ENCODE peak calls at places on chromosomes 1 and 21, in five cellular contexts. One of them, this sample, is unnamed.

GRCh38 chr1:67367370-67368345 is 60.0 kb downstream of the IL12RB2 start:
- DNase-seq in stimulated activated CD4-positive, alpha-beta T cell treated with anti-CD3 and anti-CD28 coated beads, Interleukin-2, amount 100 ng/mL, for 48 hours: no peak
- DNase-seq in suprapubic skin: no peak
- DNase-seq in RWPE1: no peak
- DNase-seq in activated T-cell treated with anti-CD3 and anti-CD28 coated beads, Interleukin-2, amount 50 U/mL, for 4 hours: no peak
- DNase-seq in this sample: no peak

GRCh38 chr1:241250465-241250864 is 106.5 kb downstream of the RGS7 start:
- DNase-seq in stimulated activated CD4-positive, alpha-beta T cell treated with anti-CD3 and anti-CD28 coated beads, Interleukin-2, amount 100 ng/mL, for 48 hours: no peak
- DNase-seq in RWPE1: peak
- DNase-seq in suprapubic skin: no peak
- DNase-seq in activated T-cell treated with anti-CD3 and anti-CD28 coated beads, Interleukin-2, amount 50 U/mL, for 4 hours: no peak
- DNase-seq in this sample: no peak

GRCh38 chr21:32021319-32022027 is 148.7 kb downstream of the HUNK start:
- DNase-seq in activated T-cell treated with anti-CD3 and anti-CD28 coated beads, Interleukin-2, amount 50 U/mL, for 4 hours: no peak
- DNase-seq in RWPE1: no peak
- DNase-seq in suprapubic skin: no peak
- DNase-seq in stimulated activated CD4-positive, alpha-beta T cell treated with anti-CD3 and anti-CD28 coated beads, Interleukin-2, amount 100 ng/mL, for 48 hours: no peak
- DNase-seq in this sample: no peak

GRCh38 chr1:65758128-65758527 is 34.6 kb upstream of the PDE4B start:
- DNase-seq in activated T-cell treated with anti-CD3 and anti-CD28 coated beads, Interleukin-2, amount 50 U/mL, for 4 hours: no peak
- DNase-seq in RWPE1: no peak
- DNase-seq in stimulated activated CD4-positive, alpha-beta T cell treated with anti-CD3 and anti-CD28 coated beads, Interleukin-2, amount 100 ng/mL, for 48 hours: no peak
- DNase-seq in suprapubic skin: no peak
- DNase-seq in this sample: no peak

GRCh38 chr1:53722025-53722424 is 16.9 kb downstream of the GLIS1 start:
- DNase-seq in activated T-cell treated with anti-CD3 and anti-CD28 coated beads, Interleukin-2, amount 50 U/mL, for 4 hours: no peak
- DNase-seq in suprapubic skin: no peak
- DNase-seq in RWPE1: no peak
- DNase-seq in stimulated activated CD4-positive, alpha-beta T cell treated with anti-CD3 and anti-CD28 coated beads, Interleukin-2, amount 100 ng/mL, for 48 hours: no peak
- DNase-seq in this sample: no peak

GRCh38 chr1:209720326-209720725 is 15.7 kb downstream of the HSD11B1 start:
- DNase-seq in suprapubic skin: no peak
- DNase-seq in RWPE1: no peak
- DNase-seq in activated T-cell treated with anti-CD3 and anti-CD28 coated beads, Interleukin-2, amount 50 U/mL, for 4 hours: no peak
- DNase-seq in stimulated activated CD4-positive, alpha-beta T cell treated with anti-CD3 and anti-CD28 coated beads, Interleukin-2, amount 100 ng/mL, for 48 hours: no peak
- DNase-seq in this sample: no peak

GRCh38 chr1:59568158-59568935 is 246.4 kb upstream of the HOOK1 start:
- DNase-seq in suprapubic skin: no peak
- DNase-seq in RWPE1: peak
- DNase-seq in activated T-cell treated with anti-CD3 and anti-CD28 coated beads, Interleukin-2, amount 50 U/mL, for 4 hours: no peak
- DNase-seq in stimulated activated CD4-positive, alpha-beta T cell treated with anti-CD3 and anti-CD28 coated beads, Interleukin-2, amount 100 ng/mL, for 48 hours: no peak
- DNase-seq in this sample: no peak

GRCh38 chr21:31186916-31187315 is 148.6 kb upstream of the KRTAP19-8 start:
- DNase-seq in suprapubic skin: no peak
- DNase-seq in RWPE1: no peak
- DNase-seq in activated T-cell treated with anti-CD3 and anti-CD28 coated beads, Interleukin-2, amount 50 U/mL, for 4 hours: no peak
- DNase-seq in stimulated activated CD4-positive, alpha-beta T cell treated with anti-CD3 and anti-CD28 coated beads, Interleukin-2, amount 100 ng/mL, for 48 hours: no peak
- DNase-seq in this sample: no peak

GRCh38 chr21:31559368-31560119 is 99.9 kb upstream of the SOD1 start:
- DNase-seq in activated T-cell treated with anti-CD3 and anti-CD28 coated beads, Interleukin-2, amount 50 U/mL, for 4 hours: peak
- DNase-seq in stimulated activated CD4-positive, alpha-beta T cell treated with anti-CD3 and anti-CD28 coated beads, Interleukin-2, amount 100 ng/mL, for 48 hours: peak
- DNase-seq in RWPE1: peak
- DNase-seq in suprapubic skin: peak
- DNase-seq in this sample: peak

GRCh38 chr1:21308330-21308729 is 18.1 kb upstream of the ECE1 start:
- DNase-seq in suprapubic skin: no peak
- DNase-seq in stimulated activated CD4-positive, alpha-beta T cell treated with anti-CD3 and anti-CD28 coated beads, Interleukin-2, amount 100 ng/mL, for 48 hours: no peak
- DNase-seq in activated T-cell treated with anti-CD3 and anti-CD28 coated beads, Interleukin-2, amount 50 U/mL, for 4 hours: no peak
- DNase-seq in RWPE1: no peak
- DNase-seq in this sample: no peak

GRCh38 chr1:206918076-206918475 is 3.7 kb downstream of the FCMR start:
- DNase-seq in activated T-cell treated with anti-CD3 and anti-CD28 coated beads, Interleukin-2, amount 50 U/mL, for 4 hours: no peak
- DNase-seq in stimulated activated CD4-positive, alpha-beta T cell treated with anti-CD3 and anti-CD28 coated beads, Interleukin-2, amount 100 ng/mL, for 48 hours: no peak
- DNase-seq in RWPE1: no peak
- DNase-seq in suprapubic skin: no peak
- DNase-seq in this sample: no peak

GRCh38 chr21:16713331-16714114 is 799.3 kb upstream of the CXADR start:
- DNase-seq in activated T-cell treated with anti-CD3 and anti-CD28 coated beads, Interleukin-2, amount 50 U/mL, for 4 hours: no peak
- DNase-seq in suprapubic skin: no peak
- DNase-seq in RWPE1: no peak
- DNase-seq in stimulated activated CD4-positive, alpha-beta T cell treated with anti-CD3 and anti-CD28 coated beads, Interleukin-2, amount 100 ng/mL, for 48 hours: no peak
- DNase-seq in this sample: no peak

GRCh38 chr21:46124083-46124925 is 26.4 kb downstream of the COL6A2 start:
- DNase-seq in suprapubic skin: peak
- DNase-seq in activated T-cell treated with anti-CD3 and anti-CD28 coated beads, Interleukin-2, amount 50 U/mL, for 4 hours: peak
- DNase-seq in RWPE1: no peak
- DNase-seq in stimulated activated CD4-positive, alpha-beta T cell treated with anti-CD3 and anti-CD28 coated beads, Interleukin-2, amount 100 ng/mL, for 48 hours: no peak
- DNase-seq in this sample: no peak

GRCh38 chr1:213993929-213994328 is 6.2 kb downstream of the PROX1 start:
- DNase-seq in RWPE1: no peak
- DNase-seq in activated T-cell treated with anti-CD3 and anti-CD28 coated beads, Interleukin-2, amount 50 U/mL, for 4 hours: no peak
- DNase-seq in suprapubic skin: no peak
- DNase-seq in stimulated activated CD4-positive, alpha-beta T cell treated with anti-CD3 and anti-CD28 coated beads, Interleukin-2, amount 100 ng/mL, for 48 hours: no peak
- DNase-seq in this sample: no peak

GRCh38 chr1:10504259-10504658 is 29.5 kb downstream of the PEX14 start:
- DNase-seq in activated T-cell treated with anti-CD3 and anti-CD28 coated beads, Interleukin-2, amount 50 U/mL, for 4 hours: no peak
- DNase-seq in suprapubic skin: no peak
- DNase-seq in RWPE1: no peak
- DNase-seq in stimulated activated CD4-positive, alpha-beta T cell treated with anti-CD3 and anti-CD28 coated beads, Interleukin-2, amount 100 ng/mL, for 48 hours: no peak
- DNase-seq in this sample: no peak

GRCh38 chr1:30848130-30848529 is 60.4 kb downstream of the SDC3 start:
- DNase-seq in suprapubic skin: no peak
- DNase-seq in stimulated activated CD4-positive, alpha-beta T cell treated with anti-CD3 and anti-CD28 coated beads, Interleukin-2, amount 100 ng/mL, for 48 hours: no peak
- DNase-seq in RWPE1: no peak
- DNase-seq in activated T-cell treated with anti-CD3 and anti-CD28 coated beads, Interleukin-2, amount 50 U/mL, for 4 hours: no peak
- DNase-seq in this sample: no peak

GRCh38 chr1:23399229-23399628 is 25.3 kb downstream of the TCEA3 start:
- DNase-seq in stimulated activated CD4-positive, alpha-beta T cell treated with anti-CD3 and anti-CD28 coated beads, Interleukin-2, amount 100 ng/mL, for 48 hours: no peak
- DNase-seq in activated T-cell treated with anti-CD3 and anti-CD28 coated beads, Interleukin-2, amount 50 U/mL, for 4 hours: no peak
- DNase-seq in RWPE1: no peak
- DNase-seq in suprapubic skin: no peak
- DNase-seq in this sample: no peak

GRCh38 chr1:24057171-24057570 is 54.8 kb downstream of the MYOM3 start:
- DNase-seq in activated T-cell treated with anti-CD3 and anti-CD28 coated beads, Interleukin-2, amount 50 U/mL, for 4 hours: no peak
- DNase-seq in RWPE1: no peak
- DNase-seq in suprapubic skin: no peak
- DNase-seq in stimulated activated CD4-positive, alpha-beta T cell treated with anti-CD3 and anti-CD28 coated beads, Interleukin-2, amount 100 ng/mL, for 48 hours: no peak
- DNase-seq in this sample: no peak

GRCh38 chr1:179231923-179232322 is 2.4 kb upstream of the ABL2 start:
- DNase-seq in RWPE1: no peak
- DNase-seq in activated T-cell treated with anti-CD3 and anti-CD28 coated beads, Interleukin-2, amount 50 U/mL, for 4 hours: no peak
- DNase-seq in stimulated activated CD4-positive, alpha-beta T cell treated with anti-CD3 and anti-CD28 coated beads, Interleukin-2, amount 100 ng/mL, for 48 hours: no peak
- DNase-seq in suprapubic skin: no peak
- DNase-seq in this sample: no peak

GRCh38 chr1:65813956-65814355 is 21.3 kb downstream of the PDE4B start:
- DNase-seq in activated T-cell treated with anti-CD3 and anti-CD28 coated beads, Interleukin-2, amount 50 U/mL, for 4 hours: no peak
- DNase-seq in suprapubic skin: no peak
- DNase-seq in RWPE1: no peak
- DNase-seq in stimulated activated CD4-positive, alpha-beta T cell treated with anti-CD3 and anti-CD28 coated beads, Interleukin-2, amount 100 ng/mL, for 48 hours: no peak
- DNase-seq in this sample: no peak

GRCh38 chr1:246515390-246516005 is 8.4 kb upstream of the SMYD3 start:
- DNase-seq in activated T-cell treated with anti-CD3 and anti-CD28 coated beads, Interleukin-2, amount 50 U/mL, for 4 hours: no peak
- DNase-seq in RWPE1: no peak
- DNase-seq in suprapubic skin: no peak
- DNase-seq in stimulated activated CD4-positive, alpha-beta T cell treated with anti-CD3 and anti-CD28 coated beads, Interleukin-2, amount 100 ng/mL, for 48 hours: no peak
- DNase-seq in this sample: no peak

GRCh38 chr1:115782571-115783281 is 14.2 kb upstream of the CASQ2 start:
- DNase-seq in RWPE1: peak
- DNase-seq in suprapubic skin: no peak
- DNase-seq in stimulated activated CD4-positive, alpha-beta T cell treated with anti-CD3 and anti-CD28 coated beads, Interleukin-2, amount 100 ng/mL, for 48 hours: no peak
- DNase-seq in activated T-cell treated with anti-CD3 and anti-CD28 coated beads, Interleukin-2, amount 50 U/mL, for 4 hours: no peak
- DNase-seq in this sample: no peak

GRCh38 chr1:208093754-208094719 is 150.1 kb downstream of the PLXNA2 start:
- DNase-seq in activated T-cell treated with anti-CD3 and anti-CD28 coated beads, Interleukin-2, amount 50 U/mL, for 4 hours: peak
- DNase-seq in RWPE1: peak
- DNase-seq in suprapubic skin: no peak
- DNase-seq in stimulated activated CD4-positive, alpha-beta T cell treated with anti-CD3 and anti-CD28 coated beads, Interleukin-2, amount 100 ng/mL, for 48 hours: peak
- DNase-seq in this sample: peak

GRCh38 chr1:163747261-163747660 is 425.5 kb downstream of the NUF2 start:
- DNase-seq in suprapubic skin: no peak
- DNase-seq in RWPE1: no peak
- DNase-seq in stimulated activated CD4-positive, alpha-beta T cell treated with anti-CD3 and anti-CD28 coated beads, Interleukin-2, amount 100 ng/mL, for 48 hours: no peak
- DNase-seq in activated T-cell treated with anti-CD3 and anti-CD28 coated beads, Interleukin-2, amount 50 U/mL, for 4 hours: no peak
- DNase-seq in this sample: no peak

GRCh38 chr1:47839460-47839760 is 157.8 kb downstream of the TRABD2B start:
- DNase-seq in stimulated activated CD4-positive, alpha-beta T cell treated with anti-CD3 and anti-CD28 coated beads, Interleukin-2, amount 100 ng/mL, for 48 hours: no peak
- DNase-seq in suprapubic skin: no peak
- DNase-seq in RWPE1: no peak
- DNase-seq in activated T-cell treated with anti-CD3 and anti-CD28 coated beads, Interleukin-2, amount 50 U/mL, for 4 hours: no peak
- DNase-seq in this sample: no peak

GRCh38 chr21:15857740-15858139 is 128.0 kb downstream of the USP25 start:
- DNase-seq in suprapubic skin: no peak
- DNase-seq in RWPE1: no peak
- DNase-seq in activated T-cell treated with anti-CD3 and anti-CD28 coated beads, Interleukin-2, amount 50 U/mL, for 4 hours: no peak
- DNase-seq in stimulated activated CD4-positive, alpha-beta T cell treated with anti-CD3 and anti-CD28 coated beads, Interleukin-2, amount 100 ng/mL, for 48 hours: no peak
- DNase-seq in this sample: no peak

This sample was measured in stimulated activated naive CD4-positive, alpha-beta T cell treated with Interleukin-2 at 50 U/mL for 16 hours.